ENCODE peak calls at places on chromosomes 5 and 9, in five cellular contexts. X is AG04450, Y is tibial nerve, T is GM06990, O is cardiac muscle cell. L is an unnamed sample.

GRCh38 chr5:6195711-6196358 is 182.5 kb downstream of the MED10 start:
- DNase-seq in Y (no peak), O (no peak), X (no peak), T (no peak), L (no peak)

GRCh38 chr5:72525816-72526215 is 18.6 kb upstream of the ZNF366 start:
- DNase-seq in Y (no peak), X (peak; percentile 41), T (no peak), O (peak; percentile 90), L (no peak)

GRCh38 chr5:83815661-83816060 is 95.0 kb upstream of the HAPLN1 start:
- DNase-seq in O (no peak), X (no peak), Y (no peak), T (no peak), L (no peak)

GRCh38 chr5:68368280-68368679 is 152.7 kb downstream of the PIK3R1 start:
- DNase-seq in T (no peak), Y (no peak), X (no peak), O (no peak), L (no peak)

GRCh38 chr9:136105398-136106135 is 10.5 kb upstream of the NACC2 start:
- DNase-seq in O (peak; percentile 34), X (no peak), Y (no peak), T (no peak), L (peak; percentile 56)

GRCh38 chr5:136036991-136037705 is 8.4 kb downstream of the TGFBI start:
- DNase-seq in T (peak; percentile 44), X (no peak), O (peak; percentile 62), Y (no peak), L (peak; percentile 88)

GRCh38 chr9:7284517-7284916 is 515.1 kb downstream of the DMAC1 start:
- DNase-seq in T (no peak), O (no peak), X (no peak), Y (no peak), L (no peak)

GRCh38 chr5:170974487-170974886 is 112.7 kb downstream of the RANBP17 start:
- DNase-seq in Y (no peak), O (no peak), T (no peak), X (no peak), L (no peak)

GRCh38 chr5:59124983-59125960 is 542.4 kb downstream of the RAB3C start:
- DNase-seq in X (no peak), T (no peak), O (peak; percentile 46), Y (no peak), L (no peak)

GRCh38 chr9:70765935-70766334 is 351.5 kb upstream of the KLF9 start:
- DNase-seq in X (no peak), Y (no peak), T (no peak), O (no peak), L (no peak)

GRCh38 chr5:1505506-1506241 is 18.1 kb downstream of the LPCAT1 start:
- DNase-seq in X (no peak), T (no peak), Y (no peak), O (no peak), L (no peak)

GRCh38 chr9:69324549-69325401 is at the start of gene ENTREP1:
- DNase-seq in Y (no peak), T (peak; percentile 16), O (peak; percentile 39), X (no peak), L (peak; percentile 32)

GRCh38 chr5:136275601-136276000 is 82.6 kb upstream of the SMIM32 start:
- DNase-seq in T (no peak), X (no peak), Y (no peak), O (no peak), L (no peak)

GRCh38 chr5:7616897-7617296 is 221.0 kb downstream of the ADCY2 start:
- DNase-seq in O (no peak), Y (no peak), T (no peak), X (no peak), L (no peak)

GRCh38 chr5:85628153-85628552 is 989.6 kb upstream of the COX7C start:
- DNase-seq in O (no peak), Y (no peak), X (no peak), T (no peak), L (no peak)

GRCh38 chr5:181187500-181188213 is 17.3 kb downstream of the TRIM7 start:
- DNase-seq in X (peak; percentile 55), T (peak; percentile 83), Y (peak; percentile 67), O (peak; percentile 81), L (peak; percentile 89)

GRCh38 chr9:127793093-127793708 is 7.4 kb downstream of the CDK9 start:
- DNase-seq in X (no peak), O (no peak), T (no peak), Y (no peak), L (no peak)

GRCh38 chr9:127792417-127793031 is 6.7 kb downstream of the CDK9 start:
- DNase-seq in X (no peak), T (no peak), Y (no peak), O (no peak), L (no peak)

GRCh38 chr9:127794001-127794791 is 8.4 kb downstream of the CDK9 start:
- DNase-seq in X (no peak), T (no peak), Y (no peak), O (no peak), L (no peak)

GRCh38 chr9:127796225-127796813 is 6.4 kb upstream of the FPGS start:
- DNase-seq in O (no peak), X (no peak), Y (no peak), T (no peak), L (no peak)

DNA sequence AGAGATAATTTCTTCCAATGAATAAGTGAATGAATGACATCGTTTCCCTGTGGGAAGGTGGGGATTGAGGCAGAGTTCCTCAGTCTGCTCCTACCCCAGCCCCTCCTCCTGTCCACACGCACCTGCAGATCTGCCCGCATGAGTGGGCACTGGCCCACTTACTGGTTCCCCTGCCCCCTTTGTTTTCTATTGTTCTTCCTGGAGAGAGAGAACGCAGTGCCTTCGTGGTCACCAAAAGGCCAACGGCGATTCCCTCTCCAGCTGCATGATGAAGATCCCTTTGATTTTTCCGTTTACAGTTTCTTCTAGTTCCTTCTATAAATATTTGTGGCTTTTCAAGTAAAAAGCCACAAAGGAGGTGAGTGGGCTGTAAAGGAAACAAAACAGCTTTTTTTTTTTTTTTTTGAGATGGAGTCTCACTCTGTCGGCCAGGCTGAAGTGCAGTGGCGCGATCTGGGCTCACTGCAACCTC is 5.7 kb upstream of the FPGS start:
- DNase-seq in Y (no peak), T (no peak), X (no peak), O (no peak), L (no peak)
- H3K4me3 ChIP-seq in Y (no peak overlapping the region), T (no peak overlapping the region), X (no peak overlapping the region), O (no peak overlapping the region), L (no peak overlapping the region)

GRCh38 chr5:14270212-14270702 is 127.1 kb downstream of the TRIO start:
- DNase-seq in X (no peak), T (no peak), Y (no peak), O (peak; percentile 77), L (peak; percentile 49)

GRCh38 chr5:14268236-14268701 is 125.1 kb downstream of the TRIO start:
- DNase-seq in X (no peak), Y (no peak), T (no peak), O (peak; percentile 32), L (no peak)

GRCh38 chr5:14267166-14267838 is 124.2 kb downstream of the TRIO start:
- DNase-seq in Y (no peak), X (no peak), O (peak; percentile 19), T (no peak), L (no peak)

GRCh38 chr5:14268738-14269137 is 125.6 kb downstream of the TRIO start:
- DNase-seq in X (no peak), O (peak; percentile 47), Y (no peak), T (no peak), L (peak; percentile 43)

GRCh38 chr5:14269395-14269794 is 126.3 kb downstream of the TRIO start:
- DNase-seq in O (no peak), X (no peak), Y (no peak), T (no peak), L (no peak)
- H3K4me3 ChIP-seq in O (no peak overlapping the region), X (no peak overlapping the region), Y (no peak overlapping the region), T (no peak overlapping the region), L (no peak overlapping the region)

DNA sequence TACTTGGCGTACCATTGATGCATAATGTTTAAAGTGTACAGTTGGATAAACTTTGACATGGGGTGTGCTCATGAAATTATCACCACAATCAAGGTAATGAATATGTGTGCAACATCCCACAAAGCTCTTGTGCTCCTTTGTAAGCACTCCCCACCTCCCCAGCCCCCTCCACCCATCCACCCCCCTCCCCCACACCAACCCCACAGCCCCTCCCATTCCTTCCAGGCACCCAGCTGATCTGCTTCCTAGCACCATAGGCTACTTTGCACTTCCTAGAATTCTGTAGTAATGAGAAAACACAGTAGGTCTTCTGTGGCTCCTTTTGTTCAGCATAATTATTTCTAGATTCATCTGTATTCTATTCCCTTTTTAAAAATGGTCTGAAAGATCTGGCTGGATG is 24.5 kb downstream of the FGD3 start:
- DNase-seq in Y (no peak), T (no peak), O (no peak), X (no peak), L (no peak)
- H3K4me3 ChIP-seq in Y (no peak overlapping the region), T (no peak overlapping the region), O (no peak overlapping the region), X (no peak overlapping the region), L (no peak overlapping the region)

DNA sequence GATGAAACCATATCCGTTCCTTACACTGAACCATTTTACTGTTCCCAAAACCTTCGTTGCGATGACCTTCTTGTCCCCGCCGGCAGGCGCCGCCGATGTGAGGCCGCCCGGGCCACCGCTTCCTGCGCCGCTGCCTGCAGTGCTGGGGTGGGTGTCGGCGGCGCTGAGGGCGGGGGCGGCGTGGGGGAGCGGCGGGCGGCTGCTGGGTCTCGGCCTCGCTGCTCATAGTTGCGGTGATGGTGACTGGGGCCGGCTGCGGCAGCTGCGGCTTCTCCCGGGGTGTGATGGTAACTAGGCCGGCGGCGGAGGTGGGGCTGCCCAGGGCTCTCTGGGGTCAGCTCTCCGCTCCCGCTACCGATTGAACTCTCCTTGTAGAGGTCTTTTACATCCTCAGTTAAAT is 14.1 kb upstream of the OR2S2 start:
- DNase-seq in X (no peak), Y (no peak), O (peak; percentile 37), T (no peak), L (no peak)
- H3K4me3 ChIP-seq in X (no peak overlapping the region), Y (no peak overlapping the region), O (no peak overlapping the region), T (no peak overlapping the region), L (no peak overlapping the region)

DNA sequence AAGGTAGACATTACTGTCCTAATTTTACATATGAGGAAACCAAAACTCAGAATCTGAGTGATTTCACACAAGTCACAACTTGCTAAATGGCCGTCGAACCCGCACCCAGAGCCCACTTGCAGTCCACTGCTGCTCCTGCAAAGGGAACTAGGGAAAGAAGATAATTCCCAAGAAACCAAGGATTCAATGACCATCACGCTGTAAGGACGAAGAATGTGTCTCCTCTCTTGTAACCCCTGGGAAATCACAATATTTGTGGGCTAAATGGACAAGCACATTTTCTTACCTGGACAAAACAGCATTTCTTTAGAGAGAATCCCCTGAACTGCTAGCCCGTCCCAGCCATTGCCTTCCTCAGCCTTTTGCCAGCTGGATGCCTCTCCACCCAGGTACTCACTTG is 2.4 kb downstream of the RPS14 start:
- DNase-seq in X (no peak), O (no peak), T (no peak), Y (no peak), L (no peak)
- H3K4me3 ChIP-seq in X (peak overlapping the region; percentile 10), O (no peak overlapping the region), T (peak overlapping the region; percentile 16), Y (no peak overlapping the region), L (no peak overlapping the region)

L was measured in tibial artery.